ENCODE peak calls at places on chromosomes 1 and 21, in four cellular contexts. M is ascending aorta, F is heart left ventricle, H is MM.1S. C is an unnamed sample.

GRCh38 chr1:22806584-22806983 is 95.9 kb downstream of the EPHB2 start:
- DNase-seq in M (no peak), F (peak), H (no peak), C (no peak)

GRCh38 chr1:212774584-212774983 is 17.0 kb downstream of the NSL1 start:
- DNase-seq in M (no peak), F (no peak), H (no peak), C (no peak)

GRCh38 chr1:16727190-16728111 is 12.9 kb upstream of the RNU1-4 start:
- DNase-seq in M (peak), F (no peak), H (peak), C (peak)

GRCh38 chr1:33121728-33122127 is 40.8 kb downstream of the AZIN2 start:
- DNase-seq in M (peak), F (no peak), H (no peak), C (no peak)

GRCh38 chr1:204709021-204709420 is 23.5 kb upstream of the LRRN2 start:
- DNase-seq in M (no peak), F (no peak), H (no peak), C (no peak)

GRCh38 chr1:228530951-228531731 is 44.0 kb downstream of the RNF187 start:
- DNase-seq in M (peak), F (no peak), H (peak), C (no peak)

GRCh38 chr1:202247104-202247503 is 53.5 kb downstream of the LGR6 start:
- DNase-seq in M (peak), F (no peak), H (no peak), C (no peak)

GRCh38 chr1:181095763-181096184 is 7.3 kb downstream of the IER5 start:
- DNase-seq in M (no peak), F (no peak), H (no peak), C (no peak)

GRCh38 chr1:94925561-94926364 is 1.1 kb downstream of the CNN3 start:
- DNase-seq in M (peak), F (peak), H (no peak), C (peak)

GRCh38 chr1:185474440-185475149 is 157.6 kb upstream of the IVNS1ABP start:
- DNase-seq in M (no peak), F (no peak), H (no peak), C (no peak)

GRCh38 chr1:4963251-4963650 is 308.8 kb downstream of the AJAP1 start:
- DNase-seq in M (peak), F (no peak), H (no peak), C (no peak)

GRCh38 chr21:38333290-38334272 is 76.8 kb downstream of the KCNJ15 start:
- DNase-seq in M (peak), F (peak), H (no peak), C (no peak)

GRCh38 chr1:24119859-24120756 is 8.2 kb upstream of the MYOM3 start:
- DNase-seq in M (no peak), F (peak), H (no peak), C (no peak)

GRCh38 chr1:77084457-77084856 is 134.8 kb downstream of the PIGK start:
- DNase-seq in M (no peak), F (no peak), H (no peak), C (no peak)

GRCh38 chr1:65189716-65190115 is 41.7 kb downstream of the AK4 start:
- DNase-seq in M (no peak), F (no peak), H (no peak), C (no peak)

GRCh38 chr1:225467193-225468020 is 39.6 kb upstream of the LBR start:
- DNase-seq in M (no peak), F (peak), H (peak), C (peak)

GRCh38 chr1:114832057-114832456 is 22.6 kb upstream of the SYCP1 start:
- DNase-seq in M (no peak), F (no peak), H (no peak), C (no peak)

GRCh38 chr1:187491082-187491720 is 662.5 kb downstream of the PLA2G4A start:
- DNase-seq in M (no peak), F (no peak), H (no peak), C (no peak)

GRCh38 chr1:223771814-223772770 is 59.8 kb downstream of the CAPN2 start:
- DNase-seq in M (peak), F (peak), H (peak), C (no peak)

GRCh38 chr1:54404939-54405880 is 984 bp downstream of the SSBP3 start:
- DNase-seq in M (no peak), F (peak), H (no peak), C (peak)

GRCh38 chr1:86648255-86648654 is 56.1 kb upstream of the SH3GLB1 start:
- DNase-seq in M (no peak), F (no peak), H (no peak), C (no peak)

GRCh38 chr1:20792177-20792576 is 5.1 kb upstream of the HP1BP3 start:
- DNase-seq in M (no peak), F (no peak), H (no peak), C (no peak)

GRCh38 chr1:30809514-30810263 is 52.1 kb upstream of the LAPTM5 start:
- DNase-seq in M (no peak), F (no peak), H (no peak), C (no peak)

GRCh38 chr1:65722461-65722860 is 70.2 kb upstream of the PDE4B start:
- DNase-seq in M (no peak), F (no peak), H (no peak), C (no peak)

GRCh38 chr1:225879521-225880209 is 2.5 kb downstream of the TMEM63A start:
- DNase-seq in M (no peak), F (no peak), H (peak), C (no peak)

GRCh38 chr1:2411801-2412394 is 466 bp downstream of the PEX10 start:
- DNase-seq in M (no peak), F (no peak), H (no peak), C (no peak)

GRCh38 chr1:41866285-41866684 is 52.4 kb downstream of the HIVEP3 start:
- DNase-seq in M (no peak), F (peak), H (no peak), C (no peak)

GRCh38 chr1:3658231-3658615 is 5.9 kb downstream of the TP73 start:
- DNase-seq in M (no peak), F (no peak), H (no peak), C (no peak)

GRCh38 chr1:228093050-228093906 is 9.8 kb downstream of the C1orf35 start:
- DNase-seq in M (no peak), F (no peak), H (no peak), C (no peak)

GRCh38 chr1:204455831-204456145 is 38.8 kb downstream of the PIK3C2B start:
- DNase-seq in M (no peak), F (no peak), H (no peak), C (no peak)

GRCh38 chr1:155392898-155393411 is 72.3 kb downstream of the RUSC1 start:
- DNase-seq in M (no peak), F (peak), H (no peak), C (no peak)

GRCh38 chr21:36323032-36323431 is 3.0 kb downstream of the MORC3 start:
- DNase-seq in M (no peak), F (no peak), H (no peak), C (no peak)

GRCh38 chr21:36257657-36258056 is 62.3 kb upstream of the MORC3 start:
- DNase-seq in M (no peak), F (no peak), H (no peak), C (no peak)

GRCh38 chr1:151976868-151977267 is 16.8 kb downstream of the S100A10 start:
- DNase-seq in M (no peak), F (no peak), H (no peak), C (no peak)

GRCh38 chr1:96598416-96599168 is 123.0 kb upstream of the PTBP2 start:
- DNase-seq in M (no peak), F (no peak), H (no peak), C (no peak)

GRCh38 chr1:160546942-160547341 is 23.9 kb upstream of the SLAMF6 start:
- DNase-seq in M (no peak), F (peak), H (no peak), C (no peak)

GRCh38 chr1:245220381-245220985 is 65.7 kb downstream of the KIF26B start:
- DNase-seq in M (no peak), F (no peak), H (no peak), C (no peak)

GRCh38 chr1:225933072-225933471 is 7.9 kb downstream of the LEFTY2 start:
- DNase-seq in M (no peak), F (no peak), H (no peak), C (no peak)

GRCh38 chr1:226457307-226457712 is 49.4 kb upstream of the PARP1 start:
- DNase-seq in M (no peak), F (no peak), H (no peak), C (no peak)

GRCh38 chr1:159211331-159212136 is 6.9 kb downstream of the ACKR1 start:
- DNase-seq in M (no peak), F (no peak), H (peak), C (peak)
- TF ChIP-seq CTCF in M (peak), F (peak), H (peak), C (peak)

GRCh38 chr1:221741971-221742554 is at the start of gene DUSP10:
- DNase-seq in M (peak), F (peak), H (peak), C (peak)

GRCh38 chr1:221741364-221741970 is 422 bp downstream of the DUSP10 start:
- DNase-seq in M (peak), F (peak), H (no peak), C (no peak)

GRCh38 chr1:221743416-221744208 is 1.7 kb upstream of the DUSP10 start:
- DNase-seq in M (no peak), F (no peak), H (no peak), C (peak)

GRCh38 chr1:221740941-221741363 is 937 bp downstream of the DUSP10 start:
- DNase-seq in M (no peak), F (peak), H (no peak), C (no peak)

DNA sequence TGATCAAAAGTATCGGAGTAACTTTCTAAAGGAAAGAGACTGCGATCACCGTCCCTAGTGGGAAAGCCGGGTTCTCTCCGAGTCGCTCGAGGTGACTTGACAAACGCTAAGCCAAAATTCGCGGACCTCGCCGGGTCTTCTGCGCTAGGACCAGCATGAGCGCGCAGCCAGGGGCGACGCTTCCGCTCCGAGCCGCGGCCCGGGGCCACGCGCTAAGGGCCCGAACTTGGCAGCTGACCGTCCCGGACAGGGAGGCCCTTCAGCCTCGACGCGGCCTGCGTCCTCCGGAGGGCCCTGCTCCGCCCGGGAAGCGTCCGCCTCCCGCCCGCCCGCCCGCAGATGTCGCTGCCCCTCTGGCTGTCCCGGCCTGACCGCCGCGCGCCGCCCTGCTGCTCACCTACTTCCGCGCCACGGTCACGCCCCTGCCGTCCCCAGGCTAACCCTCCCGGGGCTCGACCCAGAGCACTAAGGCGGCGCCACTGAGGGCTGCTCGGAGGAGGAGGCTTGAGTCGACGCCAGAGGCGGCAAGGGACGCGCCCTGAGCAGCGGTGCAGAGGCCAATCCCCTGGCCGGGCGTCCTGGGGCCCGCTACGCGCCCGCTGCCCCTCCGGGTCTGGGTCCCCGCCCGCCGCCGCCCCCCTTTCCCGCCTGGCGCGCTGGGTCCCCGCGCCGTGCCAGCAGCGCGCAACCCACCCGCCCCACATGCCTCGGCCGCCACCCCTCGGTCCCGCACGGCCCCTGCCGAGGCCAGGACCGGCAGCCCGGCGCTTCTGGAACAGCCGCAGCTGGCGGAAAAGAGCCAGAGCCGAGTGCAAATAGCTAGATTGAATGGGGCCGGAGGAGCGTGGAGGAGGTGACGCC is 896 bp upstream of the DUSP10 start:
- DNase-seq in M (peak), F (peak), H (peak), C (peak)
- TF ChIP-seq CTCF in M (peak), F (peak), H (no peak), C (no peak)

GRCh38 chr1:167520711-167521206 is 2.4 kb upstream of the CD247 start:
- DNase-seq in M (no peak), F (no peak), H (no peak), C (no peak)
- TF ChIP-seq CTCF in M (no peak), F (no peak), H (peak), C (no peak)

DNA sequence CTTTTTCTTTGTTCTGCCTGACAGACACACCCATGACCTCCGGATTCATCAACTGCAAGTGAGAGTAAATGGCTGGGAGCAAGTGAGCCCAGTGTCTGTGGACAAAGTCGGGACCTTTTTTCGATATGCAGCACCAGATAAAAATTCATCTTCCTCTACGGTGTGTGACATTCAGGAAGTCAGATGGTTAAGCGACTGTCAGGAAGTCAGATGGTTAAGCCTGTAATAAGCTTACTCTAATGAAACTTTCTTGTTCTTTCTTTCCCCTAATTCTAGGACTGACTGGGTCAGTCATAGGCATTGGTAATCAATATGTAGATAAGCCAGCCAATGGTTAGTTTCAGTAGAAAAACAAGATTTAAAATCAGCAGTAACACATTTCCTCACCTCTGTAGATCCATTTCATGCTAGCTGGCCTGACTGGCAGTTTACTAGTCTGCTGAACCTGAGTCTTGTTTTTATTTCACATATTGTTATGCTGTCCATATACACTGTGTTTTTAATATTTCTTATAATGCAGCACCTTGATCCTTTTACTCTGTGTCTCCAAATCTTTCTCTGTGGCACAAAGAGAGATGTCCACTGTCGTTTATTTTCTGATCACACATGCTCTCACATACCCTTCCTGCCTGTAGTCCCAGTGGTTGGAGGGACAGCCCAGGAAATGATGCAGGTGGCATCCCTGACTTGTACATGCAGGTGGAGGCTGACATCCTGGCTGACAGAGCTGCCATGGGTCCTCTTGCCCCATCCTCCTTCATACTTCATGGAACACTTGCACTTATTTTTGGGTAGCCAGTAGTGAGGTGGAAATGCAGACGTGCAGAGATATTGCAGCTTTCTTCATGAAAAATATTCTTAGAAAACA is 115.8 kb downstream of the VPS13D start:
- DNase-seq in M (no peak), F (no peak), H (no peak), C (peak)
- TF ChIP-seq CTCF in M (no peak), F (no peak), H (no peak), C (no peak)

DNA sequence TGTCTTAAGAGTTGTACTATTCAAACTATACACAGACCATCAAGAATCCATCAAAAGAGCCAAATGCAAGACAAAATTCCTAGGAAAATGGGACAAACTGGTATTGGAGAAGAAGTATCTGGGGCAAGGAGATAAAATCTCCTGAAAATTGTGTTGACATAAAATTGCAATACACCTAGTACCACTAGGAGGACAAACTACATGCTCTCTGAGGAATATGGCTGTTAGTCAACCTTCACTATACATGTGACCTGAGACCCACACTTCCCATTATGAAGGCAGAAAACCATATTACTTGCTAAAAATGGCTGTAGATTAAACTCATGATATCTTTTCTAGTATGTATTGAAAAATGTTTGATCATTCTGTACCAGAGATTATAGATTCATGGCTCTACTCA is 30.0 kb downstream of the IRF2BP2 start:
- DNase-seq in M (no peak), F (no peak), H (no peak), C (peak)
- TF ChIP-seq CTCF in M (no peak), F (no peak), H (peak), C (no peak)

DNA sequence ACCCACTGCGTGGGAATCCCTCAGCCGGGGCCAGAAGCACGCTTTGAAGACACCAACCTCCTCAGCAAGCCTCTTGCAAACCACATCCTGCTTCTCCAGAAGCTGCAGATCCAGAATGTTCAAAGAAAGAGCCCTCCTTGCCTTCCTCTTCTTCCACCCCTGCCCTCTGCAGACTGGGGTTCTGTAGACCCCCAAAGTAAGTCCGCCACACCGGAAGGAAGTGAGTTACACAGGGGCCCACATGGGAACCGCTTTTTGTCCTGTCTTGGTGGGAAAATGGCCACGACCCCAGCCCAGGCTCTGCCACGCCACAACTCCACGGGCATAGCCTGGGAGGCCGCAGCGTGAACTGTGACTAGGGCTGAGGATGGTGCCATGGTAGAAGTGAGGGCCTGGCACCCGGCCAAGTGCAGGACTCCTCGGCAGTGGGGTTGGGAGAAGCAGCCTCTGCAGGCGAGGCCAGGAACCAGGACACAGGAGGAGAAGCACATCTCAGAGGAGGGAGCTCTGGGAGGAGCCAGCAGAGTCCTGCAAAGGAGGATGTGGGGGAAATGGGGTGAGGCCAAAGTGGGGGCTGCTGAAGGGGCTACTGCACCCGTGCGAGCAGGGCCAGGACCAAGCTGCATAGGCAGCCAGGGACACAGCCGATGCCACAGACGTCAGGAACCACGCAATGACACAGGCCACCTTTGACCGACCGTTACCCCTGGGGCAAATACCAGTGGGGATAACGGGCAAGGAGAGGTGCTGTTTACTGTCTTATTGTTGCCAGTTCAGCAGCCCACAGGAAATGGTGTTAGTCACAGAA is 30.9 kb downstream of the PDE9A start:
- DNase-seq in M (no peak), F (no peak), H (no peak), C (no peak)
- TF ChIP-seq CTCF in M (no peak), F (no peak), H (no peak), C (no peak)

C was measured in GM20000.